ENCODE peak calls at places on chromosomes 12 and 14, in nine cellular contexts. L, K, A, Z, U, G, T, R and V are unnamed samples.

GRCh38 chr12:9064815-9065606 is 50.7 kb downstream of the A2M start:
- DNase-seq in L (peak; percentile 52), K (peak; percentile 81), A (peak; percentile 91), Z (peak; percentile 89), U (peak; percentile 79), G (peak; percentile 79), T (peak; percentile 67), R (peak; percentile 77), V (peak; percentile 48)

GRCh38 chr12:13075114-13075471 is 28.4 kb downstream of the GSG1 start:
- DNase-seq in L (no peak), K (no peak), A (no peak), Z (no peak), U (no peak), G (no peak), T (no peak), R (no peak), V (no peak)

GRCh38 chr12:124800506-124800905 is 63.2 kb downstream of the SCARB1 start:
- DNase-seq in L (no peak), K (no peak), A (no peak), Z (no peak), U (no peak), G (no peak), T (no peak), R (no peak), V (no peak)

GRCh38 chr12:93237235-93237915 is 140.3 kb upstream of the NUDT4 start:
- DNase-seq in L (no peak), K (no peak), A (no peak), Z (no peak), U (peak; percentile 52), G (no peak), T (no peak), R (no peak), V (no peak)

GRCh38 chr14:89393346-89393745 is 23.7 kb downstream of the FOXN3 start:
- DNase-seq in L (no peak), K (no peak), A (no peak), Z (peak; percentile 4), U (no peak), G (no peak), T (no peak), R (no peak), V (no peak)

GRCh38 chr12:27178723-27179398 is 65.2 kb upstream of the STK38L start:
- DNase-seq in L (no peak), K (no peak), A (no peak), Z (no peak), U (no peak), G (no peak), T (peak; percentile 41), R (no peak), V (peak; percentile 77)

GRCh38 chr12:104006929-104007328 is 41.3 kb downstream of the TDG start:
- DNase-seq in L (no peak), K (no peak), A (no peak), Z (no peak), U (no peak), G (no peak), T (peak; percentile 84), R (no peak), V (no peak)

GRCh38 chr12:22626429-22626828 is 1.5 kb downstream of the ETNK1 start:
- DNase-seq in L (no peak), K (no peak), A (no peak), Z (no peak), U (no peak), G (no peak), T (peak; percentile 11), R (no peak), V (no peak)

GRCh38 chr12:101729842-101730241 is 9.4 kb downstream of the SYCP3 start:
- DNase-seq in L (no peak), K (no peak), A (no peak), Z (no peak), U (no peak), G (no peak), T (no peak), R (no peak), V (no peak)

GRCh38 chr12:39795481-39795880 is 175.9 kb upstream of the ABCD2 start:
- DNase-seq in L (no peak), K (no peak), A (no peak), Z (no peak), U (no peak), G (no peak), T (no peak), R (no peak), V (no peak)

GRCh38 chr14:50040401-50040775 is 76.0 kb downstream of the VCPKMT start:
- DNase-seq in L (no peak), K (no peak), A (no peak), Z (no peak), U (no peak), G (no peak), T (peak; percentile 91), R (no peak), V (peak; percentile 51)

DNA sequence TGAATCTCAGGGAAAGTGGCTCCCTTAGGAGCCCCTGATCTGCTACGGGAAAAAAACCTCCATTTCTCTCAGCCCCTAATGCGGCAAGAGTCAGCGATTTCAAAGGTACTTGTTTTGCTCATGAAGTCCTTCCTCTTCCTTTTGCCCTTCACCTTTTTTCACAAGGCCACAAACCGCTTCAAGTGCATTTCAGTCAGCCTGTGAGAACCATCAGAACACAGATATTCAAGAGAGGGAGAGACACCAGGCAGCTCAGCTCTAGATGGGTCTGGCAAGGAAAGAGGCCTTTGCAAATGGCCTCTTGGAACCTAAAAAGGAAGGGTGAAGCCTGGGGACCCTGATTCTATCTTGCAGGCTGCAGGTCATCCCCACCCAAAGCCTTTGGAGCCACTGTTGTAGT is 144.9 kb downstream of the SAMD4A start:
- DNase-seq in L (no peak), K (no peak), A (no peak), Z (no peak), U (no peak), G (no peak), T (no peak), R (no peak), V (no peak)
- H3K4me3 ChIP-seq in L (no peak overlapping the region), K (no peak overlapping the region), A (no peak overlapping the region), Z (no peak overlapping the region), U (no peak overlapping the region), G (no peak overlapping the region), T (no peak overlapping the region), R (no peak overlapping the region), V (no peak overlapping the region)

GRCh38 chr14:91242635-91243034 is 1.9 kb downstream of the GPR68 start:
- DNase-seq in L (no peak), K (no peak), A (no peak), Z (no peak), U (no peak), G (no peak), T (no peak), R (no peak), V (no peak)

GRCh38 chr14:91243098-91243483 is 1.4 kb downstream of the GPR68 start:
- DNase-seq in L (no peak), K (no peak), A (no peak), Z (no peak), U (no peak), G (no peak), T (no peak), R (no peak), V (no peak)

GRCh38 chr14:91245029-91245428 is 525 bp upstream of the GPR68 start:
- DNase-seq in L (no peak), K (no peak), A (no peak), Z (no peak), U (no peak), G (no peak), T (no peak), R (no peak), V (no peak)

GRCh38 chr14:91246051-91246852 is 1.7 kb upstream of the GPR68 start:
- DNase-seq in L (no peak), K (no peak), A (peak; percentile 60), Z (no peak), U (no peak), G (no peak), T (no peak), R (no peak), V (no peak)

GRCh38 chr14:91244501-91244901 is at the start of gene GPR68:
- DNase-seq in L (no peak), K (no peak), A (peak; percentile 74), Z (peak; percentile 84), U (peak; percentile 65), G (peak; percentile 48), T (no peak), R (peak; percentile 71), V (no peak)
- H3K4me1 ChIP-seq in L (no peaks in the 10 kb centered on the region), K (peaks cover 29% of the 10 kb centered on the region), A (peaks cover 41% of the 10 kb centered on the region), Z (peaks cover 4% of the 10 kb centered on the region), U (peaks cover 3% of the 10 kb centered on the region), G (peaks cover 10% of the 10 kb centered on the region), T (peaks cover 12% of the 10 kb centered on the region), R (no peaks in the 10 kb centered on the region), V (no peaks in the 10 kb centered on the region)

DNA sequence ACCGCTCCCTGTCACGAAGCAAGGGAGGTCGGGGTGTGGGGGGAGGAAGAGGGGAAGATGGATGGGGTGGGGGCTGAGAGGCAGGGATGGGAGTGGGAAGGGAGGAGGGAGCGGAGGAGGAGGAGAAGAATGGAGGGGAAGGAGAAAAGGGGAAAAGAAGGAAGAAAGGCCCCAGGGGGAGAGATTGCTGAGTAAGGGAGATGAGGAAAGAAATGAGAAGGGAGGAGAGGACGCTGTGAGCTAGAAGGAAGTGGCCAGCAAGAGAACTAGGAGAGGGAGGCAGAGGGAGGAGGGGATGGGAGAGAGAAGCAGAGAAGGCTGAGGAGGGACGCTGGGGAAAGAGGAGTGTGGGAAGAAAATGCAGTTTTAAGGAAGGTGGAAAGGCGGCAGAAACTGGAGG is 75.5 kb upstream of the LHX5 start:
- DNase-seq in L (no peak), K (no peak), A (no peak), Z (no peak), U (no peak), G (no peak), T (no peak), R (no peak), V (no peak)
- H3K9me3 ChIP-seq in L (no peaks in the 10 kb centered on the region), K (peaks cover 3% of the 10 kb centered on the region), A (no peaks in the 10 kb centered on the region), Z (no peaks in the 10 kb centered on the region), U (peaks cover 4% of the 10 kb centered on the region), G (peaks cover 5% of the 10 kb centered on the region), T (no peaks in the 10 kb centered on the region), R (no peaks in the 10 kb centered on the region), V (no peaks in the 10 kb centered on the region)

GRCh38 chr12:130702966-130703732 is 12.9 kb downstream of the RIMBP2 start:
- DNase-seq in L (no peak), K (no peak), A (peak; percentile 46), Z (no peak), U (no peak), G (no peak), T (no peak), R (peak; percentile 43), V (no peak)

GRCh38 chr12:130703733-130704375 is 12.2 kb downstream of the RIMBP2 start:
- DNase-seq in L (no peak), K (no peak), A (peak; percentile 32), Z (no peak), U (no peak), G (no peak), T (no peak), R (no peak), V (no peak)

GRCh38 chr12:130700492-130701401 is 15.4 kb downstream of the RIMBP2 start:
- DNase-seq in L (no peak), K (no peak), A (no peak), Z (peak; percentile 41), U (no peak), G (no peak), T (no peak), R (no peak), V (no peak)

GRCh38 chr12:130704606-130705005 is 11.5 kb downstream of the RIMBP2 start:
- DNase-seq in L (no peak), K (no peak), A (peak; percentile 30), Z (peak; percentile 59), U (no peak), G (no peak), T (no peak), R (no peak), V (no peak)

DNA sequence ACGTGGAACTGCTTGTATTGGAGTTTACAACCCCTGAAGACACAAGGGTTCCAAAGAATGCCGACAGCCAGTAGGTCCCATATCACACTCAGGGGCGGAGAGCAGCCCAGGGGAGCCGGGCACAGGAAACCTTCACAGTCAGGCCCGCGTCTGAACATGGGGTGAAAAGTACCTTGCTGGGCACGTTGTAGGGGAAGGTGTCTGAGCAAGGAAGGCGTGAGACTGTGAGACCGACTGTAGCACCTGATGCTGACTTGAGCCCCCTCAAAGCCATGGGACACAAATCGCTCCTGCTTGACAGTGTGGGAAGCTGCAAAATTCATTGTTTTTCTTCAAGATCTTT is 14.7 kb downstream of the RIMBP2 start:
- DNase-seq in L (no peak), K (no peak), A (no peak), Z (no peak), U (no peak), G (no peak), T (no peak), R (no peak), V (no peak)
- H3K4me3 ChIP-seq in L (no peak overlapping the region), K (no peak overlapping the region), A (no peak overlapping the region), Z (no peak overlapping the region), U (no peak overlapping the region), G (no peak overlapping the region), T (no peak overlapping the region), R (no peak overlapping the region), V (no peak overlapping the region)